ENCODE peak calls at places on chromosome 19, in six cellular contexts. B is uterus, D is AG04450, P is heart left ventricle, V is body of pancreas, E is BE2C. I is an unnamed sample. For H3K27me3 and H3K9me3, the result is how much of the 10 kb centered on the place peaks cover.

GRCh38 chr19:50669319-50670101 is 20.3 kb downstream of the C19orf81 start:
- DNase-seq in B (no peak), D (no peak), P (no peak), V (peak), E (peak), I (peak)

GRCh38 chr19:43502419-43502976 is 2.0 kb downstream of the PHLDB3 start:
- DNase-seq in B (no peak), D (no peak), P (no peak), V (no peak), E (no peak), I (no peak)

GRCh38 chr19:3932931-3933810 is at the start of gene NMRK2:
- DNase-seq in B (no peak), D (no peak), P (peak), V (no peak), E (no peak), I (peak)

GRCh38 chr19:53883231-53883661 is 1.2 kb downstream of the PRKCG start:
- DNase-seq in B (no peak), D (no peak), P (no peak), V (no peak), E (no peak), I (no peak)

GRCh38 chr19:39465956-39466747 is 14.5 kb upstream of the TIMM50 start:
- DNase-seq in B (no peak), D (no peak), P (no peak), V (no peak), E (no peak), I (no peak)

GRCh38 chr19:32662186-32662585 is 12.8 kb downstream of the ANKRD27 start:
- DNase-seq in B (no peak), D (no peak), P (no peak), V (no peak), E (no peak), I (no peak)

GRCh38 chr19:33665776-33666175 is 44.0 kb downstream of the CHST8 start:
- DNase-seq in B (no peak), D (no peak), P (no peak), V (no peak), E (no peak), I (no peak)

GRCh38 chr19:44517146-44517545 is 12.3 kb downstream of the CEACAM20 start:
- DNase-seq in B (no peak), D (no peak), P (no peak), V (no peak), E (no peak), I (no peak)

GRCh38 chr19:55635334-55635717 is 5.5 kb upstream of the ZNF580 start:
- DNase-seq in B (no peak), D (no peak), P (no peak), V (no peak), E (no peak), I (no peak)

GRCh38 chr19:30054210-30054609 is 112.2 kb downstream of the URI1 start:
- DNase-seq in B (no peak), D (no peak), P (no peak), V (no peak), E (no peak), I (no peak)

GRCh38 chr19:41323023-41323422 is 13.1 kb downstream of the CCDC97 start:
- DNase-seq in B (peak), D (peak), P (peak), V (no peak), E (no peak), I (no peak)

GRCh38 chr19:39515551-39516191 is 732 bp downstream of the SELENOV start:
- DNase-seq in B (no peak), D (no peak), P (no peak), V (no peak), E (no peak), I (no peak)

GRCh38 chr19:29483944-29484581 is 41.7 kb upstream of the VSTM2B start:
- DNase-seq in B (no peak), D (no peak), P (no peak), V (no peak), E (no peak), I (no peak)

GRCh38 chr19:16449330-16449961 is 22.3 kb downstream of the EPS15L1 start:
- DNase-seq in B (no peak), D (no peak), P (no peak), V (no peak), E (no peak), I (no peak)

GRCh38 chr19:10228393-10228792 is 2.7 kb downstream of the S1PR2 start:
- DNase-seq in B (no peak), D (no peak), P (no peak), V (no peak), E (no peak), I (no peak)

GRCh38 chr19:57403737-57404537 is 7.0 kb upstream of the ZNF17 start:
- DNase-seq in B (no peak), D (no peak), P (no peak), V (no peak), E (no peak), I (no peak)

GRCh38 chr19:5539431-5539833 is 28.3 kb downstream of the TINCR start:
- DNase-seq in B (no peak), D (no peak), P (no peak), V (no peak), E (peak), I (peak)
- H3K27me3 ChIP-seq in B (under half), D (under half), P (under half), V (under half), E (under half), I (under half)

GRCh38 chr19:12779162-12779993 is 4.0 kb upstream of the HOOK2 start:
- DNase-seq in B (peak), D (no peak), P (peak), V (no peak), E (peak), I (peak)
- H3K4me3 ChIP-seq in B (no peak), D (peak), P (no peak), V (no peak), E (peak), I (no peak)

DNA sequence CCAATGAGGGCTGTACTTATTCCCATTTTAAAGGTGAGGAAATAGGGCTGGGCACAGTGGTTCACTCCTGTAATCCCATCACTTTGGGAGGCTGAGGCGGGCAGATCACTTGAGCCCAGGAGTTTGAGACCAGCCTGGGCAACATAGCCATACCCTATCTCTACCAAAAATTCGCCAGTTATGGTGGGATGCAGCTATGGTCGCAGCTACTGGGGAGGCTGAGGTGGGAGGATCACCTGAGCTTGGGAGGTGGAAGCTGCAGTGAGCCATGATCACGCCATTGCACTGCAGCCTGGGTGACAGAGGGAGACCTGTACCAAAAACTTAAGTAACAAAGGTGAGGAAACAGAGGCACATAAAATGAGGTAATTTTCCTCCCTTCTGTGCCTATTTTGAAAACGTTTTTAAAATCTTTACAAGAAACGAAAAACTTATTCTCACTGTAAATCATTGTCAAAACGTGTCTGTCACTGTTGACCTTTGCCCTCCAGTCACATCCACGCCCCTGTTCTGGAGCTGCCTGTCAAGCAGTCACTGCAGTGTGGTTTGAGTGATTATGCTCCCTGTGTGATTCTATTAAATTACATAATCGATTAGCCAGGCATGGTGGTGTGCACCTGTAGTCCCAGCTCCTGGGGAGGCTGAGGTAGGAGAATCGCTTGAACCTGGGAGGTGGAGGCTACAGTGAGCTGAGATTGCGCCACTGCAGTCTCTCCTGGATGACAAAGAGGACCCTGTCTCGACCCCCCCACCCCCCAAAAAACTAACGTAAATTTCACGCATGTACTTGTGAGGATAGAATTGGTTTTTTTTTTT is 12.5 kb downstream of the NOP53 start:
- DNase-seq in B (no peak), D (no peak), P (no peak), V (no peak), E (no peak), I (no peak)
- H3K9me3 ChIP-seq in B (under half), D (under half), P (under half), V (under half), E (under half), I (under half)

DNA sequence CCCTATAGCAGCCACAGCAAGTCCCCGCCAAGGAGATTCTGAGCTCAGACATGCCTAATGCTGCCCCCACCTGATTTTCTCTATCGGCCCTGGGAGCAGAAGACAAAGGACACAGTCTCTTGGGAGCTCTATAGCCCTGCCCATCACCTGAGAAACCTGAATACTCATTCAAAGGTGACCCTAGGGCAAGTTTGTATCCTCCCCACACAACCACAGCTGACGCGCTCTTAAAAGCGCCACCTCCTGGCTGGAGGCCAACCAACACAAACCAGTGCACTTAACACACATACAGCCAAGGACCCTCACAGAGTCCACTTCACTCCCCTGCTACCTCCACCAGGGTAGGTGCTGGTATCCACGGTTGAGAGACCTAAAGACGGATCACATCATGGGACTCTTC is 8.8 kb upstream of the IGFL4 start:
- DNase-seq in B (no peak), D (no peak), P (no peak), V (no peak), E (peak), I (no peak)
- H3K27me3 ChIP-seq in B (under half), D (under half), P (under half), V (under half), E (half or more), I (under half)

GRCh38 chr19:49560358-49560900 is 19.9 kb downstream of the NOSIP start:
- DNase-seq in B (no peak), D (no peak), P (peak), V (peak), E (no peak), I (no peak)

GRCh38 chr19:49559443-49559842 is 20.9 kb downstream of the NOSIP start:
- DNase-seq in B (no peak), D (no peak), P (no peak), V (no peak), E (no peak), I (no peak)

GRCh38 chr19:49557641-49558325 is 22.6 kb downstream of the NOSIP start:
- DNase-seq in B (no peak), D (no peak), P (no peak), V (no peak), E (no peak), I (no peak)

GRCh38 chr19:49558591-49558990 is 21.8 kb downstream of the NOSIP start:
- DNase-seq in B (no peak), D (no peak), P (no peak), V (no peak), E (no peak), I (no peak)

DNA sequence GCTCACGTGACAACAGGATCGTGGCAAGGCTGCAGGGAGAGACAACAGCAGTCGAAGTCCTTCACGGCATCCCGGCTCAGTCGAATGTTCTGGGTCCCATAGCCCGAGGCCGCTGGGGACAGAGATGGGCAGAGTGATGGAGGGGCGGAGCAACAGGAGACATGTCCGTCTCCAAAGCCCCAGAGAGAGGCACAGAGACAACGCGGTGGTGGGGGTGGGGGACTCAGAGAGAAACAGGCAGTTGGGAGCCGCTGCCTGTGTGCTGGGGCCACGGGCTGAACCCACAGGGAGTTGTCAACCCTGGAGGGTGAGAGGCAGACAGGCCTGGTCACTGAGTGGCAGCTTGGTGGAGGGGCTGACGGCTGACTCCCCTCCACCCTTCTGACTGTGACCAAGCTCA is 20.4 kb downstream of the NOSIP start:
- DNase-seq in B (no peak), D (no peak), P (no peak), V (no peak), E (peak), I (no peak)
- H3K4me3 ChIP-seq in B (no peak), D (no peak), P (no peak), V (no peak), E (no peak), I (no peak)

DNA sequence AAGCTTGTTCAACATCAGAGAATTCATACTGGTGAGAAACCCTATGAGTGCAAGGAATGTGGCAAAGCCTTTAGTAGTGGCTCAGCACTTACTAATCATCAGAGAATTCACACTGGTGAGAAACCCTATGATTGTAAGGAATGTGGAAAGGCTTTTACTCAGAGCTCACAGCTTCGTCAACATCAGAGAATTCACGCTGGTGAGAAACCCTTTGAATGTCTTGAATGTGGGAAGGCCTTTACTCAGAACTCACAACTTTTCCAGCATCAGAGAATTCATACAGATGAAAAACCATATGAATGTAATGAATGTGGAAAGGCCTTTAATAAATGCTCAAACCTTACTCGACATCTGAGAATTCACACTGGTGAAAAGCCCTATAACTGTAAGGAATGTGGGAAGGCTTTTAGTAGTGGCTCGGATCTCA is 25.2 kb downstream of the ZNF383 start:
- DNase-seq in B (no peak), D (no peak), P (no peak), V (no peak), E (no peak), I (no peak)
- H3K9me3 ChIP-seq in B (under half), D (half or more), P (half or more), V (half or more), E (under half), I (under half)

GRCh38 chr19:38209152-38209551 is 14.9 kb downstream of the DPF1 start:
- DNase-seq in B (no peak), D (no peak), P (no peak), V (no peak), E (no peak), I (no peak)

GRCh38 chr19:38209671-38210457 is 14.2 kb downstream of the DPF1 start:
- DNase-seq in B (peak), D (no peak), P (peak), V (no peak), E (peak), I (peak)

GRCh38 chr19:38210458-38210987 is 13.5 kb downstream of the DPF1 start:
- DNase-seq in B (peak), D (no peak), P (peak), V (no peak), E (peak), I (no peak)

GRCh38 chr19:38211779-38212178 is 12.2 kb downstream of the DPF1 start:
- DNase-seq in B (no peak), D (no peak), P (peak), V (no peak), E (no peak), I (no peak)

GRCh38 chr19:38211206-38211605 is 12.8 kb downstream of the DPF1 start:
- DNase-seq in B (peak), D (no peak), P (peak), V (no peak), E (no peak), I (no peak)
- H3K27me3 ChIP-seq in B (under half), D (under half), P (under half), V (under half), E (under half), I (under half)